ENCODE peak calls at places on chromosomes 6 and 20, in ten cellular contexts. P is cardiac muscle cell; F is CD8-positive, alpha-beta T cell; V is heart right ventricle; H is fibroblast of lung; K is H1; B is aorta; M is neural progenitor cell; I is SJSA1; W is PC-3. E is an unnamed sample.

GRCh38 chr6:10478187-10479040 is 42.7 kb upstream of the GCNT2 start:
- DNase-seq in P (peak), H (peak), M (peak), B (no peak), F (no peak), K (no peak), V (no peak), W (peak), I (no peak), E (peak)

GRCh38 chr6:74431873-74432272 is 735.9 kb downstream of the CD109 start:
- DNase-seq in I (no peak), M (no peak), B (no peak), W (peak), V (no peak), P (no peak), F (no peak), H (no peak), K (no peak), E (no peak)

GRCh38 chr20:59724457-59725366 is 120.4 kb downstream of the PHACTR3 start:
- DNase-seq in V (no peak), W (no peak), H (no peak), B (no peak), I (no peak), M (no peak), K (no peak), P (no peak), F (no peak), E (no peak)

GRCh38 chr6:27605401-27606342 is 132.8 kb upstream of the ZNF184 start:
- DNase-seq in H (peak), W (peak), I (peak), B (no peak), V (no peak), M (peak), K (peak), F (no peak), P (peak), E (no peak)

GRCh38 chr6:33061987-33062386 is 11.5 kb downstream of the HLA-DPA1 start:
- DNase-seq in B (no peak), K (no peak), P (peak), F (no peak), V (no peak), H (peak), M (no peak), W (peak), I (no peak), E (no peak)

GRCh38 chr6:141824258-141824795 is 308.4 kb upstream of the GJE1 start:
- DNase-seq in F (no peak), V (no peak), H (no peak), M (no peak), I (no peak), B (no peak), K (no peak), P (peak), W (no peak), E (no peak)

GRCh38 chr20:49501917-49502316 is 19.4 kb upstream of the KCNB1 start:
- DNase-seq in F (no peak), B (no peak), M (peak), W (peak), K (no peak), V (no peak), P (peak), I (no peak), H (peak), E (no peak)

GRCh38 chr6:69427882-69428281 is 368.9 kb downstream of the LMBRD1 start:
- DNase-seq in P (no peak), M (peak), K (no peak), F (no peak), W (no peak), I (no peak), V (no peak), H (no peak), B (no peak), E (no peak)

GRCh38 chr6:134750669-134751068 is 199.2 kb downstream of the ALDH8A1 start:
- DNase-seq in V (no peak), H (no peak), B (no peak), K (no peak), I (no peak), M (no peak), F (no peak), P (no peak), W (no peak), E (no peak)

GRCh38 chr6:71012871-71013456 is 56.1 kb upstream of the B3GAT2 start:
- DNase-seq in B (no peak), H (peak), K (no peak), V (no peak), I (no peak), W (peak), F (no peak), P (peak), M (peak), E (peak)

GRCh38 chr6:44567406-44567805 is 179.9 kb downstream of the CDC5L start:
- DNase-seq in F (no peak), V (no peak), I (peak), B (no peak), K (no peak), M (no peak), H (no peak), W (no peak), P (peak), E (no peak)

GRCh38 chr6:113172531-113172966 is 684.6 kb upstream of the MARCKS start:
- DNase-seq in V (peak), K (no peak), M (no peak), H (peak), I (no peak), W (no peak), P (peak), F (no peak), B (no peak), E (peak)

GRCh38 chr6:12482386-12482785 is 192.2 kb downstream of the EDN1 start:
- DNase-seq in V (no peak), W (peak), H (no peak), B (no peak), M (peak), K (no peak), F (no peak), I (no peak), P (no peak), E (no peak)

GRCh38 chr6:137001287-137001976 is 43.3 kb downstream of the IL20RA start:
- DNase-seq in M (peak), V (no peak), F (no peak), P (no peak), K (peak), W (peak), B (no peak), I (no peak), H (no peak), E (peak)

GRCh38 chr6:129184324-129184723 is 301.4 kb downstream of the LAMA2 start:
- DNase-seq in P (no peak), V (no peak), H (no peak), K (no peak), M (no peak), F (no peak), I (no peak), B (no peak), W (no peak), E (no peak)

GRCh38 chr6:70289299-70289698 is 13.6 kb downstream of the COL9A1 start:
- DNase-seq in H (no peak), K (no peak), V (no peak), I (no peak), P (no peak), M (peak), W (no peak), B (no peak), F (no peak), E (no peak)

GRCh38 chr6:148501178-148501590 is 158.5 kb downstream of the SASH1 start:
- DNase-seq in B (no peak), M (no peak), I (peak), K (no peak), P (peak), F (no peak), H (peak), W (peak), V (no peak), E (peak)

DNA sequence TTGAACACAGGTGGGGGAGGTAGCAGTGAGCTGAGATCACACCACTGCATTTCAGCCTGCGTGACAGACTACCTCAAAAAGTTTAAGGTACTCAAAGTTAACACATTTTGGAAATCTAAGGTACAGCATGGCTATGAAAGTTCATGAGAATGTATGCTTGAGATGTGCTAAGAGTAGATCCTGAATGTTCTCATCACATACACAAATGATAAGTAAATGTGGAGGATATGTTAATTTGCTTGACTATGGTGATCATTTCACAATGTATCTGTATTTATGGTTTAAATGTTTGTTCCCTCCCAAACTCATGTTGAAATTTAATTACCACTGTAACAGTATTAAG is 20.1 kb upstream of the SERPINB1 start:
- DNase-seq in V (no peak), P (no peak), W (no peak), I (no peak), K (no peak), B (no peak), H (no peak), F (no peak), M (no peak), E (no peak)
- H3K27ac ChIP-seq in V (no peak), P (no peak), W (no peak), I (no peak), K (no peak), B (no peak), H (no peak), F (peak), M (no peak), E (no peak)

DNA sequence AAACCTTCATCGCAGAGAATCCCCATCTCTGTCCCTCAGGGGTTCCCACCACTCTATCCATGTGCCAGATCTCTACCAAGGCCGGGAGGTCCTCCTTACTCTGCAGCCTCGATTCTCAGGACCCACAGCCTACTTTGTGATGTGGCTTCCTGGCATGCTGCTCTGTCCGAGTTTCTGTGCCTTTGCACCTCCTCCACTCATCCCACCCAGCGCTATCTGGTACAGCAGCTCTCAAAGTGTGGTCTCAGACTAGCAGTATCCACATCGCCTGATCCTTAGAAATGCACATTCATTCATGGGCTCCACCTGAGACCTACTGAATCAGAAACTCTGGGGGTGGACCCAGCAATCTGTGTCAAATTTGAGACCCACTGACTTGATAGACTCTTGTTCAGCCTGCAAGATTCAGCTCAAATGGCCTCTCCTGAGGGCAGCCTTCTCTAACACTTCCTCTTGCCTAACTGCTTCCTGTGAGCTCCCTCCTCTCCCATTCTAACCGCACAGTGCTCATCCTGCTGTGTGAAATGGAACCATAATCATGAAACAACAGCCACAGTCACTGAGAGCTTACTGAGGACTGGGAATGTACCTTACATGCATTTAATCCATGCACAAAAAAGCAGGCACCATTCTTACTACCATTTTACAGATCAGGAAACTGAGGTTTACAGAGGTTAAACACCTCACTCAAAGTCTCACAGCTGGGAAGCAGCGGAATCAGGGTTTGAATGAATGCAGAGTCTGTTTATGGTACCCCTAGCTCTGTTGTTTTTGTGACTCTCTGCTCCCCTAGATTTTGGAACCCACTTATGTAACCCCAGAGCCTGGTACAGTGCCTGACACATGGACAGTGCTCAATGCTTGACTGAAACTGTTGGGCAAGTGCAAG is 69.4 kb downstream of the JPH2 start:
- DNase-seq in K (no peak), M (no peak), B (no peak), H (no peak), F (no peak), W (no peak), V (no peak), I (no peak), P (no peak), E (no peak)
- H3K27ac ChIP-seq in K (no peak), M (no peak), B (no peak), H (no peak), F (no peak), W (no peak), V (no peak), I (no peak), P (peak), E (no peak)

GRCh38 chr6:157760589-157761330 is 62.3 kb upstream of the SNX9 start:
- DNase-seq in H (peak), P (peak), M (no peak), V (no peak), F (no peak), I (peak), W (peak), B (no peak), K (no peak), E (no peak)

GRCh38 chr6:157762636-157763035 is 60.4 kb upstream of the SNX9 start:
- DNase-seq in M (no peak), F (no peak), H (peak), P (no peak), B (no peak), V (no peak), I (no peak), W (no peak), K (no peak), E (no peak)

GRCh38 chr6:157761926-157762325 is 61.1 kb upstream of the SNX9 start:
- DNase-seq in W (no peak), P (no peak), V (no peak), B (no peak), I (no peak), K (no peak), H (no peak), M (no peak), F (no peak), E (peak)

GRCh38 chr6:157760137-157760536 is 62.9 kb upstream of the SNX9 start:
- DNase-seq in F (no peak), K (no peak), H (peak), B (no peak), W (no peak), I (no peak), V (no peak), P (no peak), M (no peak), E (peak)

DNA sequence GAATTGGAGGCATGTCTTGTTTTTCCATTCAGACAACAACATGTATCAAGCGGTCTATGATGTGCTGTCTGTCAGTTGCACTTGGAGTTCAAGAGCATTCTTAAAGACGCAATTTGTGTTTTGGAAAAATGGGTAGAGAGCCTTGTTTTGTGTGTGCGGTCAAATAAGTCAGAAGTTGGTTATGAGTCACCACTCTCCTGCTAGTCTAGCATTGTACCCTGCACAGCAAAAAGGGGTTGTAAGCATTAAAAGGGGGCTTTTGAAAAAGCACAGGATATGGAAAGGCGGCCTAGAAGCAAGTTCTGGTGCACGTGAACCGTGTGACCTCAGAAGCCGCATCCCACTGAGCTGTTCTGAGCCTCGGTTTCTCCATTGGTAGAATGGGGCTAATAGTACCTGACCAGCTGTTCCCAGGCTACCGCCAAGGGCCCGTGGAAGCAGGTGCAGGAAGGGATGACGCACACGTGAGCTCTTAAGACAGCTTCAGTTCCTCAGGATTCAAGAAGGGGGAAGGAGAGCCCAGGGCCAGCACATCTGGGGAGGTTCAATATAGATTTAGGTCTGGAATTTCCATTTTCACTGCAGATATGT is 61.6 kb upstream of the SNX9 start:
- DNase-seq in F (no peak), I (no peak), K (no peak), M (no peak), W (peak), V (no peak), B (no peak), P (peak), H (peak), E (peak)
- H3K27ac ChIP-seq in F (peak), I (peak), K (no peak), M (no peak), W (peak), V (no peak), B (peak), P (no peak), H (peak), E (peak)

GRCh38 chr20:25239387-25240370 is 8.2 kb upstream of the PYGB start:
- DNase-seq in F (no peak), I (no peak), B (no peak), P (no peak), H (no peak), M (no peak), K (no peak), V (no peak), W (no peak), E (no peak)
- H3K27ac ChIP-seq in F (no peak), I (peak), B (no peak), P (no peak), H (no peak), M (no peak), K (no peak), V (no peak), W (peak), E (no peak)

DNA sequence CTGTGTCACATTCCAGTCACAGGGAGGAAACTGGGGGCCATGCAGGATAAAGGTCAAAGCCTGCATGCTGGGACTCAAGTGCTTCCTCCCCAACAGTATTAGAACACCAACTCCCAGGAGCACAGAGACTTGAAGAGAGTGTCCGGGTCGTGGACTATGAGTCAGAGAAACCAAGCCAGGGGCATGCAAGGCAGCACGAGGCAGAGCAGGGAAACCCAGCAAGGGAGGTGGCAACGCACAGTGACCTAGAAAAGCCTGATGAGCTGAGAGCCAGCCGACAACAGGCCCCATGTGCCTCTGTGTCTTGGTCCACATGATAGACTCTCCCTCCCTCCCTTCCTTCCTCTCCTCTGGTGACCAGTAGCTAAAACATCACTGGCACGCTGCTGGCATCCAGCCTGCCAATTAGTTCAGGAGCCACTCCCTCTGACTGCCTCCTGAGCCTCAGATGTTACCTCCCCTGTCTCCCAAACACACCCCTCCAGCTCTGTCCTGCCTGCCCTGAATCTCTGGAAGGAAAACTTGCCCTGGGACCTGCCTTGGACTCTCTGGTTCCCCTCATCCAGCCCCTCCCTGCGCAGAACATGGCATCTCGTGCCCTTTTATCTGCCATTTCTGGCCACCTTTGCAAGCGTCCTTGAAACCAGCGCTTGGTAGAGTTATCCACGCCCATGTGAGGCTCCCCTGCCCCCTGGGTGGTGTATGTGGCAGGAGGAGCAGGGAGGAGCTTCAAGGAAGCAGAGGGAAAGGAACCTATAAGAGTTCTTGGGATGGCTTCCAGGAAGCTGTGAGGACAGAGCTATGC is 16.2 kb upstream of the RNF39 start:
- DNase-seq in I (no peak), V (no peak), P (peak), W (peak), M (no peak), F (no peak), K (no peak), H (peak), B (no peak), E (peak)
- H3K27ac ChIP-seq in I (no peak), V (no peak), P (no peak), W (no peak), M (no peak), F (no peak), K (no peak), H (no peak), B (no peak), E (peak)

GRCh38 chr6:25193865-25194679 is 85.1 kb upstream of the CARMIL1 start:
- DNase-seq in W (no peak), H (peak), F (no peak), K (no peak), M (no peak), V (no peak), B (no peak), P (peak), I (no peak), E (no peak)

GRCh38 chr6:25188232-25188631 is 90.9 kb upstream of the CARMIL1 start:
- DNase-seq in F (no peak), I (no peak), B (no peak), M (no peak), K (no peak), H (no peak), V (no peak), P (no peak), W (no peak), E (no peak)

GRCh38 chr6:25197116-25197515 is 82.1 kb upstream of the CARMIL1 start:
- DNase-seq in P (no peak), H (no peak), B (no peak), I (no peak), F (no peak), W (no peak), M (no peak), V (no peak), K (no peak), E (no peak)

GRCh38 chr6:25192562-25192961 is 86.6 kb upstream of the CARMIL1 start:
- DNase-seq in F (no peak), V (no peak), K (no peak), W (no peak), B (no peak), I (no peak), P (peak), M (no peak), H (no peak), E (no peak)

DNA sequence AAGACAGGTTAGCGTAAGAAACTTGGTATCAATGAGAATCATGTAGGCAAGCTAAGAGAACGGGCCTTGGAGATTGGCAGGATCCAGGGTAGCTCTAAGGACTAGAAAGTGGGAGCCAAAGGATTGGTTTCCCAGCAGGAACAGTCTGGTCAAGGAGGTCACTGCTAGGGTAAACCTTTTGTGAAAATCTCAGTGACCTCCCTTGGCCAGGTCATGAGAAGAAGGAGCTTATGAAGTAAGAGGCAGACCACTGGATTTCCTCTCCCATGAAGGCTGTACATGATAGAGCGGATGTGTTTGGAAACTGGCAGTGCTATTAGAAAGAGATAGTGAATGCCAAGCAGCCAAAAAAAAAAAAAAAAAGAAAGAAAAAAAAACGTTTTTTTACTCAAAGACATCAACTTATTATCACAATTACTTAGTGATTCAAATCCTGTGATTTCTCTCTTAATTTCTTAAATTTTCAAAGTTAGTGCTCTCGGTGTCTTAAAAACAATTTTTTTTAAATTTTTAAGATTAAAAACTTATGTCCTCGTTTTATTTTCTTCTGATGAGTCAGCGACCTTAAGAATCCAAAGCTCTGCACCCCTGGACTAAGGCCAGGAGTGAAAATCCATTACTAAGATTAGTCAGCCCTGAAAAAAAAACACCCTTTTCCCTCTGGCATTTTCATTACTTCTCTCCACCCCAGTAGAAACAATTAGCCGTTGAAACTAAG is 85.9 kb upstream of the CARMIL1 start:
- DNase-seq in K (no peak), W (peak), P (peak), V (no peak), H (peak), F (no peak), B (no peak), I (peak), M (no peak), E (no peak)
- H3K27ac ChIP-seq in K (no peak), W (peak), P (no peak), V (peak), H (peak), F (no peak), B (peak), I (peak), M (no peak), E (no peak)

GRCh38 chr6:63509652-63510352 is 62.5 kb upstream of the LOC128125822 start:
- DNase-seq in V (peak), I (no peak), H (peak), B (peak), M (no peak), F (no peak), W (no peak), P (peak), K (no peak), E (peak)
- H3K27ac ChIP-seq in V (no peak), I (no peak), H (no peak), B (no peak), M (no peak), F (no peak), W (no peak), P (no peak), K (no peak), E (no peak)